ENCODE peak calls at places on chromosomes 13 and 19, in four cellular contexts. Y, U, L and T are unnamed samples.

GRCh38 chr19:56125806-56126590 is 4.9 kb upstream of the ZNF787 start:
- DNase-seq in Y (no peak), U (no peak), L (no peak), T (no peak)

GRCh38 chr13:23578411-23579071 is 8.3 kb downstream of the TNFRSF19 start:
- DNase-seq in Y (peak), U (peak), L (peak), T (no peak)

GRCh38 chr19:2426661-2427322 is 594 bp downstream of the TIMM13 start:
- DNase-seq in Y (peak), L (no peak), U (peak), T (no peak)

GRCh38 chr19:49113762-49114629 is at the start of gene LIN7B:
- DNase-seq in L (no peak), Y (peak), U (peak), T (no peak)

GRCh38 chr19:42216653-42217521 is 590 bp downstream of the DEDD2 start:
- DNase-seq in L (no peak), Y (peak), U (no peak), T (no peak)

GRCh38 chr13:98915563-98916348 is 62.1 kb downstream of the DOCK9 start:
- DNase-seq in Y (no peak), L (no peak), U (no peak), T (no peak)

GRCh38 chr13:33379597-33379996 is 94.0 kb upstream of the STARD13 start:
- DNase-seq in L (no peak), Y (peak), U (no peak), T (no peak)

GRCh38 chr13:107006646-107007045 is 438.7 kb upstream of the ARGLU1 start:
- DNase-seq in U (no peak), Y (no peak), L (no peak), T (no peak)

GRCh38 chr19:42030605-42031004 is 36.6 kb upstream of the ATP1A3 start:
- DNase-seq in U (no peak), Y (no peak), L (no peak), T (no peak)

GRCh38 chr13:99614465-99614885 is 113.2 kb downstream of the TM9SF2 start:
- DNase-seq in Y (no peak), U (no peak), L (no peak), T (no peak)

GRCh38 chr19:5150902-5151741 is 182.2 kb downstream of the KDM4B start:
- DNase-seq in Y (no peak), U (no peak), L (no peak), T (no peak)

GRCh38 chr19:6038634-6039405 is 60.9 kb upstream of the RANBP3 start:
- DNase-seq in L (no peak), U (no peak), Y (no peak), T (no peak)

GRCh38 chr13:113220877-113221276 is 11.5 kb downstream of the CUL4A start:
- DNase-seq in L (no peak), Y (no peak), U (no peak), T (no peak)

GRCh38 chr19:35260694-35261304 is 8.0 kb upstream of the USF2 start:
- DNase-seq in L (no peak), Y (no peak), U (no peak), T (no peak)

GRCh38 chr13:96214804-96215445 is 125.0 kb downstream of the HS6ST3 start:
- DNase-seq in Y (no peak), L (no peak), U (no peak), T (no peak)